ENCODE peak calls at places on chromosomes 13 and 19, in seven cellular contexts. Q is GM23248, I is HCT116, D is hepatocyte, L is mammary epithelial cell, R is fibroblast of lung, S is MM.1S. Z is an unnamed sample.

GRCh38 chr13:114015111-114015551 is 41.3 kb upstream of the C13orf46 start:
- DNase-seq in Q (no peak), I (no peak), D (no peak), L (no peak), R (no peak), S (no peak), Z (no peak)

GRCh38 chr13:25171517-25172302 is at the start of gene AMER2:
- DNase-seq in Q (peak; percentile 49), I (no peak), D (peak; percentile 70), L (no peak), R (peak; percentile 11), S (no peak), Z (no peak)

GRCh38 chr13:98768522-98768921 is 16.1 kb upstream of the SLC15A1 start:
- DNase-seq in Q (no peak), I (no peak), D (no peak), L (no peak), R (no peak), S (no peak), Z (no peak)

GRCh38 chr19:5436948-5437306 is 18.3 kb upstream of the ZNRF4 start:
- DNase-seq in Q (no peak), I (no peak), D (no peak), L (no peak), R (no peak), S (no peak), Z (no peak)

GRCh38 chr19:31107096-31107495 is 242.1 kb downstream of the TSHZ3 start:
- DNase-seq in Q (no peak), I (no peak), D (no peak), L (no peak), R (no peak), S (no peak), Z (no peak)

GRCh38 chr19:43465468-43466120 is at the start of gene LYPD3:
- DNase-seq in Q (peak; percentile 82), I (peak; percentile 71), D (peak; percentile 58), L (peak; percentile 95), R (no peak), S (no peak), Z (no peak)

GRCh38 chr13:99656092-99656745 is 154.9 kb downstream of the TM9SF2 start:
- DNase-seq in Q (peak; percentile 79), I (peak; percentile 55), D (peak; percentile 92), L (peak; percentile 43), R (peak; percentile 65), S (peak; percentile 64), Z (peak; percentile 45)

GRCh38 chr19:45315304-45315703 is 7.4 kb downstream of the CKM start:
- DNase-seq in Q (no peak), I (no peak), D (no peak), L (no peak), R (no peak), S (no peak), Z (no peak)

GRCh38 chr19:49936549-49936948 is 7.2 kb upstream of the NUP62 start:
- DNase-seq in Q (no peak), I (no peak), D (no peak), L (no peak), R (no peak), S (no peak), Z (no peak)

GRCh38 chr13:24672141-24673132 is 7.8 kb upstream of the ATP12A start:
- DNase-seq in Q (peak; percentile 43), I (no peak), D (no peak), L (no peak), R (no peak), S (no peak), Z (no peak)

GRCh38 chr13:75153834-75154233 is 328.1 kb downstream of the TBC1D4 start:
- DNase-seq in Q (peak; percentile 66), I (no peak), D (no peak), L (no peak), R (peak; percentile 32), S (no peak), Z (no peak)

GRCh38 chr13:58884353-58884752 is 1252.8 kb downstream of the PCDH17 start:
- DNase-seq in Q (no peak), I (no peak), D (no peak), L (no peak), R (no peak), S (no peak), Z (no peak)

GRCh38 chr19:46753420-46754155 is 7.3 kb upstream of the STRN4 start:
- DNase-seq in Q (peak; percentile 59), I (no peak), D (peak; percentile 53), L (peak; percentile 29), R (no peak), S (peak; percentile 79), Z (peak; percentile 81)

GRCh38 chr13:52707375-52707774 is 32.2 kb downstream of the CNMD start:
- DNase-seq in Q (peak; percentile 5), I (no peak), D (no peak), L (no peak), R (no peak), S (no peak), Z (no peak)

GRCh38 chr13:46866150-46866549 is 30.7 kb downstream of the HTR2A start:
- DNase-seq in Q (peak; percentile 64), I (no peak), D (peak; percentile 82), L (peak; percentile 57), R (peak; percentile 21), S (no peak), Z (peak; percentile 13)

GRCh38 chr13:42395066-42395821 is 123.3 kb downstream of the AKAP11 start:
- DNase-seq in Q (no peak), I (no peak), D (no peak), L (no peak), R (no peak), S (no peak), Z (no peak)

GRCh38 chr13:99418663-99419140 is 82.6 kb upstream of the TM9SF2 start:
- DNase-seq in Q (no peak), I (no peak), D (no peak), L (no peak), R (no peak), S (no peak), Z (no peak)

GRCh38 chr19:18776288-18776594 is 14.9 kb downstream of the COMP start:
- DNase-seq in Q (peak; percentile 79), I (no peak), D (no peak), L (no peak), R (peak; percentile 68), S (no peak), Z (no peak)

GRCh38 chr19:54035215-54036178 is 28.2 kb downstream of the VSTM1 start:
- DNase-seq in Q (peak; percentile 94), I (no peak), D (no peak), L (peak; percentile 59), R (peak; percentile 86), S (no peak), Z (no peak)

GRCh38 chr19:42323473-42323851 is 2.0 kb upstream of the MEGF8 start:
- DNase-seq in Q (no peak), I (no peak), D (no peak), L (no peak), R (no peak), S (no peak), Z (no peak)

GRCh38 chr13:107119989-107120881 is 552.3 kb upstream of the ARGLU1 start:
- DNase-seq in Q (no peak), I (no peak), D (peak; percentile 50), L (no peak), R (no peak), S (no peak), Z (no peak)

GRCh38 chr19:42634409-42635232 is 39.9 kb upstream of the CEACAM8 start:
- DNase-seq in Q (peak; percentile 68), I (peak; percentile 29), D (no peak), L (peak; percentile 34), R (peak; percentile 6), S (peak; percentile 49), Z (peak; percentile 45)

GRCh38 chr19:10430505-10431253 is 10.3 kb downstream of the PDE4A start:
- DNase-seq in Q (peak; percentile 81), I (no peak), D (peak; percentile 74), L (no peak), R (peak; percentile 45), S (no peak), Z (no peak)

GRCh38 chr19:10431943-10432735 is 11.8 kb downstream of the PDE4A start:
- DNase-seq in Q (peak; percentile 80), I (no peak), D (peak; percentile 55), L (no peak), R (peak; percentile 41), S (no peak), Z (no peak)

GRCh38 chr19:10433131-10433536 is 12.8 kb downstream of the PDE4A start:
- DNase-seq in Q (no peak), I (no peak), D (no peak), L (no peak), R (no peak), S (no peak), Z (no peak)

GRCh38 chr19:10431254-10431942 is 11.1 kb downstream of the PDE4A start:
- DNase-seq in Q (peak; percentile 47), I (no peak), D (no peak), L (no peak), R (peak; percentile 39), S (no peak), Z (no peak)

GRCh38 chr19:10432736-10433130 is 12.4 kb downstream of the PDE4A start:
- DNase-seq in Q (no peak), I (no peak), D (no peak), L (no peak), R (no peak), S (no peak), Z (no peak)
- H3K4me3 ChIP-seq in Q (peak overlapping the region; percentile 75), I (peak overlapping the region; percentile 48), D (no peak overlapping the region), L (no peak overlapping the region), R (no peak overlapping the region), S (no peak overlapping the region), Z (no peak overlapping the region)

GRCh38 chr13:67033170-67033569 is 197.0 kb downstream of the PCDH9 start:
- DNase-seq in Q (no peak), I (no peak), D (no peak), L (no peak), R (no peak), S (no peak), Z (no peak)
- H2AFZ ChIP-seq in Q (no peak overlapping the region), I (no peak overlapping the region), D (no peak overlapping the region), L (no peak overlapping the region), R (no peak overlapping the region), S (no peak overlapping the region), Z (peak overlapping the region; percentile 62)

DNA sequence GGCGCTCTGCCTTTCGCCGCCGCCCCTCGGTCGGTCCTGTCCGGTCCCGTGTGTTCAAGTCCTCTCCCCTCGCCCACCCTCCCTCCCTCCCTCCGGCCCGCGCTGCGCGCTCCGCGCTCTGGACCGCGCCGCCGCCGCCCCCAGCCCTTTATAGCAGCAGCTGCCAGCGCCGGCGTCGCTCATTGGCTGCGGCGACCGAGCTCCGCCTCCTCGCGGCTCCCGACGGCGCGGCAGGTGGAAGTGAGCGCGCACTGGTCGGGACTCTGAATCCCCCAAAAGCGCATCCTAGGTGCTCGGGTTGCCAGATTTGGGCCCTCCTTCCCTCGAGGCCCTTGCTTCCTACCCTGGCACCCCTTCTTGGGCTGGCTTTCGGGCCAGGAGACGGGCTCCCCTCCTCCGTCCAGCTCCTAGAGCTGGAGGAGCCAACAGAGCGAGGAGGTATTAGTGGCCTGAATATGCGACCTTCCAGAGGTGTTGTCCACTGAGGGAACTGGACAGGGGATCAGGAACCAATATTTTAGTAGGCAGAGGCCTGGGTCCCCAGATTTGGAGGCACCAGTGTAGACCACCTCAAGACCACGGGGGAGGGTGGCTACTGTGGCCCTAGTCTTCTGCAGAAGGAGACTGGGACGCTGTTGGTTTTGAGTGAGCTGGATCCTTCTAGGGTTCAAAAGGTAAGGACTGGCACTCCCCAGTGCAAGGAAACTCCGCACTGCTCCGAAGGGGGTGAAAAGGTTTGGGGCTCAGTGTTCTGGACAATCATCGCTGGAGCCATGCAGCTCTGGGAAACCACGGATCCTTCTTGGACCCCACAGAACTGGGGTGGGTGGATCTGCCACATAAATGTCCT is at the start of gene ELAVL3:
- DNase-seq in Q (no peak), I (no peak), D (no peak), L (no peak), R (no peak), S (no peak), Z (no peak)
- H3K4me3 ChIP-seq in Q (no peak within 1 kb of the TSS), I (no peak within 1 kb of the TSS), D (no peak within 1 kb of the TSS), L (no peak within 1 kb of the TSS), R (no peak within 1 kb of the TSS), S (peak within 1 kb of the TSS; percentile 68), Z (peak within 1 kb of the TSS; percentile 65)

GRCh38 chr13:39825886-39826285 is 170.4 kb downstream of the COG6 start:
- DNase-seq in Q (no peak), I (no peak), D (no peak), L (no peak), R (no peak), S (no peak), Z (no peak)
- H2AFZ ChIP-seq in Q (no peak overlapping the region), I (no peak overlapping the region), D (no peak overlapping the region), L (no peak overlapping the region), R (no peak overlapping the region), S (no peak overlapping the region), Z (no peak overlapping the region)

Z was measured in OCI-LY7.